ENCODE peak calls at places on chromosome 3, in four cellular contexts. A is EL; O is activated naive CD4-positive, alpha-beta T cell; H is endothelial cell. Y is an unnamed sample.

GRCh38 chr3:187256217-187256616 is 35.3 kb downstream of the MASP1 start:
- DNase-seq in A (no peak), O (no peak), H (no peak), Y (no peak)

GRCh38 chr3:105812194-105812586 is 56.6 kb downstream of the CBLB start:
- DNase-seq in A (peak; percentile 77), O (no peak), H (no peak), Y (peak; percentile 35)

GRCh38 chr3:126022741-126023359 is 53.9 kb downstream of the ROPN1B start:
- DNase-seq in A (no peak), O (no peak), H (no peak), Y (no peak)

GRCh38 chr3:195410546-195410945 is 32.3 kb downstream of the ACAP2 start:
- DNase-seq in A (no peak), O (no peak), H (no peak), Y (no peak)

GRCh38 chr3:141485578-141486415 is 1.0 kb upstream of the RASA2 start:
- DNase-seq in A (peak; percentile 83), O (no peak), H (no peak), Y (no peak)

GRCh38 chr3:62823461-62824050 is 51.7 kb downstream of the CADPS start:
- DNase-seq in A (no peak), O (no peak), H (no peak), Y (no peak)

GRCh38 chr3:188434594-188434993 is 280.6 kb downstream of the LPP start:
- DNase-seq in A (peak; percentile 61), O (no peak), H (no peak), Y (no peak)

GRCh38 chr3:182717216-182717615 is 76.1 kb upstream of the ATP11B start:
- DNase-seq in A (no peak), O (no peak), H (no peak), Y (no peak)

GRCh38 chr3:195039180-195039843 is 231.6 kb downstream of the XXYLT1 start:
- DNase-seq in A (no peak), O (no peak), H (no peak), Y (no peak)

GRCh38 chr3:38458796-38459498 is 5.3 kb downstream of the ACVR2B start:
- DNase-seq in A (peak; percentile 32), O (no peak), H (no peak), Y (peak; percentile 39)

GRCh38 chr3:66639794-66640356 is 139.1 kb upstream of the LRIG1 start:
- DNase-seq in A (peak; percentile 5), O (no peak), H (no peak), Y (no peak)

GRCh38 chr3:42493798-42494151 is 8.7 kb upstream of the VIPR1 start:
- DNase-seq in A (no peak), O (no peak), H (no peak), Y (no peak)

GRCh38 chr3:141385386-141386079 is 17.2 kb downstream of the ZBTB38 start:
- DNase-seq in A (no peak), O (no peak), H (no peak), Y (peak; percentile 47)

GRCh38 chr3:188323067-188323842 is 169.3 kb downstream of the LPP start:
- DNase-seq in A (no peak), O (no peak), H (no peak), Y (no peak)

GRCh38 chr3:125143982-125144652 is 68.4 kb downstream of the SLC12A8 start:
- DNase-seq in A (peak; percentile 50), O (no peak), H (no peak), Y (peak; percentile 49)

GRCh38 chr3:31253782-31254181 is 278.9 kb upstream of the STT3B start:
- DNase-seq in A (no peak), O (no peak), H (no peak), Y (no peak)

GRCh38 chr3:46449755-46450552 is 14.8 kb downstream of the LTF start:
- DNase-seq in A (peak; percentile 23), O (no peak), H (peak; percentile 38), Y (peak; percentile 9)

GRCh38 chr3:55742027-55742710 is 255.1 kb upstream of the WNT5A start:
- DNase-seq in A (peak; percentile 36), O (no peak), H (no peak), Y (no peak)

GRCh38 chr3:122921791-122922651 is 105.5 kb downstream of the SEMA5B start:
- DNase-seq in A (peak; percentile 15), O (no peak), H (peak; percentile 53), Y (peak; percentile 27)

GRCh38 chr3:43505351-43505750 is 116.5 kb downstream of the ANO10 start:
- DNase-seq in A (peak; percentile 61), O (no peak), H (no peak), Y (no peak)